ENCODE peak calls at places on chromosomes 7 and 10, in eight cellular contexts. J is KG1; P is lower lobe of right lung; V is occipital lobe; O is fibroblast of lung; Y is sciatic nerve; X is endothelial cell; H is activated naive CD4-positive, alpha-beta T cell treated with anti-CD3 and anti-CD28 coated beads for 36 hours. C is an unnamed sample.
A peak's percentile ranks its signal among the peaks of the same experiment; 100 is the strongest.

GRCh38 chr7:99729501-99730261 is 5.3 kb downstream of the CYP3A7 start:
- DNase-seq in H (no peak), O (no peak), X (no peak), J (no peak), V (no peak), Y (no peak), P (no peak), C (no peak)

GRCh38 chr10:46266506-46266985 is 20.3 kb upstream of the ANTXRL start:
- DNase-seq in P (no peak), J (no peak), O (no peak), X (no peak), Y (no peak), H (no peak), V (no peak), C (no peak)

GRCh38 chr7:139426258-139427028 is 57.0 kb downstream of the KLRG2 start:
- DNase-seq in P (no peak), O (no peak), Y (no peak), X (no peak), H (no peak), V (no peak), J (no peak), C (no peak)

GRCh38 chr7:78499966-78500365 is 701.4 kb downstream of the PHTF2 start:
- DNase-seq in H (no peak), Y (no peak), V (no peak), P (no peak), J (no peak), O (peak; percentile 12), X (no peak), C (no peak)

GRCh38 chr10:78846770-78847169 is 222.0 kb upstream of the ZMIZ1 start:
- DNase-seq in Y (no peak), J (no peak), H (no peak), P (no peak), X (no peak), V (peak; percentile 71), O (no peak), C (no peak)

GRCh38 chr7:133829336-133829897 is 297.7 kb upstream of the LRGUK start:
- DNase-seq in V (no peak), Y (no peak), P (no peak), J (no peak), H (no peak), X (no peak), O (peak; percentile 85), C (no peak)

GRCh38 chr10:132418520-132419416 is 21.8 kb downstream of the PWWP2B start:
- DNase-seq in V (no peak), J (no peak), H (no peak), X (no peak), P (peak; percentile 88), Y (no peak), O (no peak), C (no peak)

GRCh38 chr10:88541116-88541626 is 41.9 kb downstream of the RNLS start:
- DNase-seq in V (no peak), O (peak; percentile 44), Y (no peak), P (no peak), J (no peak), X (no peak), H (no peak), C (no peak)

GRCh38 chr7:69826283-69826682 is 228.0 kb downstream of the AUTS2 start:
- DNase-seq in J (no peak), O (no peak), Y (no peak), X (no peak), P (no peak), V (no peak), H (no peak), C (no peak)

GRCh38 chr7:12210179-12211053 is 678 bp upstream of the TMEM106B start:
- DNase-seq in Y (peak; percentile 59), H (no peak), O (peak; percentile 42), J (peak; percentile 79), P (peak; percentile 65), V (peak; percentile 15), X (no peak), C (no peak)